ENCODE peak calls at places on chromosomes 1 and 21, in eight cellular contexts. Y is right lobe of liver, K is lower leg skin, E is transverse colon, T is tibial nerve, U is ovary, C is uterus, L is heart left ventricle. G is an unnamed sample.

GRCh38 chr1:87674791-87675190 is 346.1 kb downstream of the LMO4 start:
- DNase-seq in C (no peak), U (no peak), K (no peak), Y (no peak), T (no peak), L (no peak), E (no peak), G (no peak)

GRCh38 chr1:14265515-14265914 is 333.0 kb upstream of the KAZN start:
- DNase-seq in L (no peak), Y (no peak), U (no peak), T (no peak), E (no peak), K (no peak), C (no peak), G (no peak)

GRCh38 chr1:36165145-36165544 is 9.2 kb downstream of the MAP7D1 start:
- DNase-seq in C (no peak), L (no peak), E (no peak), K (no peak), U (no peak), T (no peak), Y (no peak), G (no peak)

GRCh38 chr1:179091691-179092165 is 9.9 kb downstream of the TOR3A start:
- DNase-seq in U (peak; percentile 81), L (peak; percentile 86), T (peak; percentile 51), K (no peak), E (peak; percentile 21), Y (peak; percentile 87), C (peak; percentile 26), G (no peak)

GRCh38 chr1:26387447-26387846 is 14.9 kb upstream of the ZNF683 start:
- DNase-seq in C (no peak), T (no peak), L (no peak), Y (peak; percentile 29), U (no peak), E (peak; percentile 14), K (no peak), G (peak; percentile 66)

GRCh38 chr1:105793541-105794146 is 1262.8 kb upstream of the PRMT6 start:
- DNase-seq in L (no peak), T (no peak), K (no peak), E (peak; percentile 27), Y (peak; percentile 28), C (no peak), U (peak; percentile 66), G (no peak)

GRCh38 chr21:23522750-23523149 is 2084.5 kb downstream of the MRPL39 start:
- DNase-seq in K (no peak), C (no peak), U (no peak), E (no peak), L (no peak), T (no peak), Y (no peak), G (no peak)

GRCh38 chr21:14119038-14119437 is 91.7 kb downstream of the LIPI start:
- DNase-seq in Y (no peak), T (no peak), K (no peak), L (no peak), E (no peak), C (no peak), U (no peak), G (no peak)

GRCh38 chr1:156499194-156499702 is 1.3 kb downstream of the MEF2D start:
- DNase-seq in C (no peak), L (no peak), T (no peak), Y (no peak), E (peak; percentile 27), K (no peak), U (no peak), G (peak; percentile 53)
- TF ChIP-seq POLR2A in C (no peak), L (no peak), T (peak; percentile 7), Y (no peak), E (no peak), K (no peak), U (no peak), G (no peak)

GRCh38 chr1:201016211-201016651 is 7.3 kb downstream of the KIF21B start:
- DNase-seq in K (no peak), E (peak; percentile 61), C (no peak), L (peak; percentile 52), Y (no peak), U (peak; percentile 49), T (no peak), G (no peak)

GRCh38 chr1:201017828-201018163 is 5.7 kb downstream of the KIF21B start:
- DNase-seq in U (no peak), C (no peak), K (no peak), T (no peak), Y (no peak), L (no peak), E (no peak), G (no peak)

GRCh38 chr1:201019321-201019977 is 4.1 kb downstream of the KIF21B start:
- DNase-seq in Y (peak; percentile 83), T (no peak), L (peak; percentile 58), C (no peak), K (peak; percentile 52), U (no peak), E (peak; percentile 90), G (peak; percentile 96)

GRCh38 chr1:201015551-201016091 is 7.9 kb downstream of the KIF21B start:
- DNase-seq in E (no peak), Y (no peak), C (no peak), K (no peak), T (no peak), L (no peak), U (no peak), G (no peak)

GRCh38 chr1:201016943-201017827 is 6.3 kb downstream of the KIF21B start:
- DNase-seq in K (no peak), T (no peak), C (no peak), L (no peak), U (no peak), E (no peak), Y (no peak), G (no peak)
- TF ChIP-seq POLR2A in K (no peak), T (no peak), C (no peak), L (no peak), U (no peak), E (no peak), Y (no peak), G (no peak)

GRCh38 chr1:31788138-31788824 is 24.1 kb upstream of the ADGRB2 start:
- DNase-seq in T (peak; percentile 90), L (peak; percentile 95), K (peak; percentile 89), Y (peak; percentile 91), U (peak; percentile 98), C (peak; percentile 95), E (peak; percentile 96), G (peak; percentile 96)
- TF ChIP-seq POLR2A in T (peak; percentile 34), L (peak; percentile 39), K (no peak), Y (peak; percentile 52), U (peak; percentile 65), C (peak; percentile 24), E (peak; percentile 58), G (peak; percentile 54)

GRCh38 chr1:32884726-32885125 is 1.6 kb upstream of the HPCA start:
- DNase-seq in C (no peak), Y (no peak), L (no peak), K (no peak), E (no peak), U (no peak), T (no peak), G (no peak)
- TF ChIP-seq POLR2A in C (no peak), Y (no peak), L (no peak), K (no peak), E (no peak), U (no peak), T (no peak), G (no peak)

GRCh38 chr1:203860396-203860951 is 925 bp upstream of the SNRPE start:
- DNase-seq in L (peak; percentile 40), U (peak; percentile 58), K (peak; percentile 32), Y (no peak), C (peak; percentile 43), T (no peak), E (peak; percentile 62), G (no peak)

GRCh38 chr1:203858975-203859374 is 2.4 kb upstream of the SNRPE start:
- DNase-seq in U (no peak), K (no peak), T (no peak), E (no peak), L (no peak), C (no peak), Y (no peak), G (no peak)

GRCh38 chr1:203858055-203858454 is 3.3 kb upstream of the SNRPE start:
- DNase-seq in Y (no peak), E (no peak), L (no peak), T (no peak), K (no peak), C (no peak), U (no peak), G (no peak)

DNA sequence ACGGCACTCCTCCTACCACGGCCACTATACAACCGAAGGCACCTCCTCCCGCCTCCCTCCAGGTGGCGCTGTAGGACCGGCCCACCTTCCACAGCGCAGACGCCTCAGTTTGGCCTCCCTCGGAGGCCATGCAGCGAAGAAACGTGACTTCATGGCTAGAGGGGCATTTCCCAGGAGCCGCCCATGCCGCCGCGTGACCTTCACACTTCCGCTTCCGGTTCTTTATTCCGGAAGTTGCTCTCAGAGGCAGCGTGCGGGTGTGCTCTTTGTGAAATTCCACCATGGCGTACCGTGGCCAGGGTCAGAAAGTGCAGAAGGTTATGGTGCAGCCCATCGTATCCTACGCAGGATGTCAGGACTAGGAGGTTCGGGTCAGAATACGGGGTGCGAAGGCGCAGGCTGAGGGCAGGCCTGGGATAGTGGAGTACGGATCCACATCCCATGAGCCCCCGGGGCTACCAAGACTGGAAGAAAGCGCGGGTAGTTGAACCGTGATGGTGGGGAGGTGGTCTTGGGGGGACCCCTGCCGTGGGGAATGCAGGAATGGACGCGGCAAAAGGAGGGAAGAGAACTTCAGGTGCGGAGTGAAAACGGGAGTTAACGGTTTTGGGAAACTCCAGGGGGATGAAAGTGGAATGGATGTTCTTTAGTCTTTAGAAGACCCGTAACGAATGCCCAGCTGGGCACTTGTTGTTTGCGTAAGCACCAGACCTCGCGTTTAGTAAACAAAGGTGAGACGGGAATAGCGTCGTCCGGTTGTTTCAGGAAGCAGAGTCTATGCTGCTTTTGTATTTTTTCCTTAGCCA is at the start of gene SNRPE:
- DNase-seq in Y (peak; percentile 94), C (peak; percentile 96), K (peak; percentile 95), U (peak; percentile 96), L (peak; percentile 96), E (peak; percentile 97), T (peak; percentile 88), G (peak; percentile 98)
- TF ChIP-seq POLR2A in Y (peak; percentile 58), C (peak; percentile 66), K (peak; percentile 38), U (peak; percentile 71), L (peak; percentile 27), E (peak; percentile 52), T (peak; percentile 72), G (peak; percentile 12)

DNA sequence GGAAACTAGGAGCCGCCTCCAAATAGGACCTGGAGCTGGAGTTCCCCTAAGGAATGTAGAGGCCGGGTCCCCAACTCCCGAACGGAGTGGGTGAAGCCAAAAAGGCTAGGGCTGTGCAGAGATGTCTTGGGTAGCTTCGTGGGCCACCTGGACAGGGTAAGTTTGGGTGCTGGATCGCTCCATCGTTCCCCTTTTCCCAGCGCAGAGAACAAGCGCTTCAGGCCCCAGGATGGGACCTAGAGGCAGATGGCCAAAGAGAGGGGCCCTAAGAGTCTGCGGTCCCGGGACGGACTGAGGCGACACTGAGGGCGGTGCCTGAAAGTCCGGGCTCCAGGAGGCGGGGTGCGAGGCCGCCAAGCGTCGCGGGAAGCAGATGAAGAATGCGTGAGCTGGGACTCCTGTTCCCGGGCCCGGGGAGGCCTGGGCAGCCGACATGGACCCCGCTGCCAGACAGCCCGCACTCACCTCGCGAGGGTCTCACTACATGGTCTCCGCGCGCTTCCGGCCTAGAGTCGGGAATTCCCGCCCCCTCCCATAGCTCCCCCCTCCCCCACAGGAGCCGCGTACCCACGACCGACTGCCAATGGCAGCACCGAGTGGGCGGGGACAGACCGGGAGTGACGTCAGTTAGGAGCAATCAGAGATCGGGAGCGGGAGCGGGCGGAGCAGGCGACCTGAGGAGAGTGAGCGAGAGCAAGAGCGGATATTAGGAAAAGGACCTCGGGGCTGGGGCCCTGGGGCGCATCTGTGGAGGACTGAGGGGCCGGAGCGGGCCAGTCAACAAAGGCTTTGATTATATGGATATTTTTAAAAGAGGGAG is at the start of gene SLC39A1:
- DNase-seq in E (peak; percentile 99), U (peak; percentile 99), T (peak; percentile 100), C (peak; percentile 99), K (peak; percentile 99), L (peak; percentile 99), Y (peak; percentile 100), G (peak; percentile 100)
- TF ChIP-seq POLR2A in E (peak; percentile 82), U (peak; percentile 60), T (peak; percentile 76), C (peak; percentile 66), K (no peak), L (peak; percentile 62), Y (peak; percentile 84), G (peak; percentile 76)